ENCODE peak calls at places on chromosome 6, in five cellular contexts. One of them, this sample, is unnamed.
A peak's percentile ranks its signal among the peaks of the same experiment; 100 is the strongest.

GRCh38 chr6:19024737-19025136 is 637.6 kb downstream of the RNF144B start:
- DNase-seq in naive thymus-derived CD8-positive, alpha-beta T cell: no peak
- DNase-seq in lower leg skin: no peak
- DNase-seq in GM23248: peak; percentile 52
- DNase-seq in WTC11: peak; percentile 43
- DNase-seq in this sample: no peak

GRCh38 chr6:411402-412145 is 20.0 kb downstream of the IRF4 start:
- DNase-seq in naive thymus-derived CD8-positive, alpha-beta T cell: no peak
- DNase-seq in lower leg skin: no peak
- DNase-seq in GM23248: peak; percentile 19
- DNase-seq in WTC11: no peak
- DNase-seq in this sample: no peak

GRCh38 chr6:48447251-48447650 is 336.3 kb upstream of the PTCHD4 start:
- DNase-seq in naive thymus-derived CD8-positive, alpha-beta T cell: no peak
- DNase-seq in lower leg skin: no peak
- DNase-seq in GM23248: no peak
- DNase-seq in WTC11: no peak
- DNase-seq in this sample: no peak

GRCh38 chr6:109204511-109204910 is 109.2 kb downstream of the CEP57L1 start:
- DNase-seq in naive thymus-derived CD8-positive, alpha-beta T cell: no peak
- DNase-seq in lower leg skin: no peak
- DNase-seq in GM23248: no peak
- DNase-seq in WTC11: no peak
- DNase-seq in this sample: no peak

GRCh38 chr6:110999634-111000270 is 17.9 kb downstream of the RPF2 start:
- DNase-seq in naive thymus-derived CD8-positive, alpha-beta T cell: no peak
- DNase-seq in lower leg skin: no peak
- DNase-seq in GM23248: peak; percentile 52
- DNase-seq in WTC11: no peak
- DNase-seq in this sample: no peak

GRCh38 chr6:20404641-20405032 is 3.0 kb downstream of the E2F3 start:
- DNase-seq in naive thymus-derived CD8-positive, alpha-beta T cell: peak; percentile 68
- DNase-seq in lower leg skin: no peak
- DNase-seq in GM23248: peak; percentile 82
- DNase-seq in WTC11: peak; percentile 60
- DNase-seq in this sample: peak; percentile 56

GRCh38 chr6:54970337-54970736 is 123.8 kb downstream of the FAM83B start:
- DNase-seq in naive thymus-derived CD8-positive, alpha-beta T cell: no peak
- DNase-seq in lower leg skin: no peak
- DNase-seq in GM23248: no peak
- DNase-seq in WTC11: no peak
- DNase-seq in this sample: no peak

GRCh38 chr6:11307226-11307625 is 74.8 kb upstream of the NEDD9 start:
- DNase-seq in naive thymus-derived CD8-positive, alpha-beta T cell: no peak
- DNase-seq in lower leg skin: no peak
- DNase-seq in GM23248: no peak
- DNase-seq in WTC11: no peak
- DNase-seq in this sample: no peak

GRCh38 chr6:112030965-112031660 is 22.8 kb upstream of the CCN6 start:
- DNase-seq in naive thymus-derived CD8-positive, alpha-beta T cell: no peak
- DNase-seq in lower leg skin: no peak
- DNase-seq in GM23248: peak; percentile 31
- DNase-seq in WTC11: no peak
- DNase-seq in this sample: no peak

GRCh38 chr6:24536466-24536865 is 41.7 kb downstream of the ALDH5A1 start:
- DNase-seq in naive thymus-derived CD8-positive, alpha-beta T cell: no peak
- DNase-seq in lower leg skin: no peak
- DNase-seq in GM23248: no peak
- DNase-seq in WTC11: no peak
- DNase-seq in this sample: no peak

GRCh38 chr6:142838821-142839685 is 105.9 kb downstream of the HIVEP2 start:
- DNase-seq in naive thymus-derived CD8-positive, alpha-beta T cell: no peak
- DNase-seq in lower leg skin: no peak
- DNase-seq in GM23248: peak; percentile 53
- DNase-seq in WTC11: no peak
- DNase-seq in this sample: no peak

GRCh38 chr6:93424303-93425064 is 5.1 kb upstream of the EPHA7 start:
- DNase-seq in naive thymus-derived CD8-positive, alpha-beta T cell: no peak
- DNase-seq in lower leg skin: no peak
- DNase-seq in GM23248: peak; percentile 30
- DNase-seq in WTC11: no peak
- DNase-seq in this sample: no peak

GRCh38 chr6:119514355-119514754 is 164.8 kb upstream of the MAN1A1 start:
- DNase-seq in naive thymus-derived CD8-positive, alpha-beta T cell: no peak
- DNase-seq in lower leg skin: no peak
- DNase-seq in GM23248: no peak
- DNase-seq in WTC11: no peak
- DNase-seq in this sample: no peak

GRCh38 chr6:157512081-157512682 is 131.2 kb downstream of the ZDHHC14 start:
- DNase-seq in naive thymus-derived CD8-positive, alpha-beta T cell: no peak
- DNase-seq in lower leg skin: no peak
- DNase-seq in GM23248: no peak
- DNase-seq in WTC11: no peak
- DNase-seq in this sample: no peak

GRCh38 chr6:4370066-4370465 is 234.7 kb upstream of the ECI2 start:
- DNase-seq in naive thymus-derived CD8-positive, alpha-beta T cell: no peak
- DNase-seq in lower leg skin: no peak
- DNase-seq in GM23248: peak; percentile 96
- DNase-seq in WTC11: no peak
- DNase-seq in this sample: no peak

GRCh38 chr6:106125925-106126435 is 39.8 kb downstream of the PRDM1 start:
- DNase-seq in naive thymus-derived CD8-positive, alpha-beta T cell: no peak
- DNase-seq in lower leg skin: no peak
- DNase-seq in GM23248: peak; percentile 36
- DNase-seq in WTC11: no peak
- DNase-seq in this sample: peak; percentile 49

GRCh38 chr6:151330130-151330715 is 61.1 kb downstream of the ZBTB2 start:
- DNase-seq in naive thymus-derived CD8-positive, alpha-beta T cell: no peak
- DNase-seq in lower leg skin: no peak
- DNase-seq in GM23248: peak; percentile 55
- DNase-seq in WTC11: no peak
- DNase-seq in this sample: no peak

GRCh38 chr6:105836379-105836778 is 249.8 kb upstream of the PRDM1 start:
- DNase-seq in naive thymus-derived CD8-positive, alpha-beta T cell: no peak
- DNase-seq in lower leg skin: no peak
- DNase-seq in GM23248: no peak
- DNase-seq in WTC11: no peak
- DNase-seq in this sample: no peak

GRCh38 chr6:16766043-16766521 is 4.8 kb upstream of the ATXN1 start:
- DNase-seq in naive thymus-derived CD8-positive, alpha-beta T cell: no peak
- DNase-seq in lower leg skin: no peak
- DNase-seq in GM23248: peak; percentile 97
- DNase-seq in WTC11: no peak
- DNase-seq in this sample: no peak

GRCh38 chr6:33079575-33079974 is 3.8 kb downstream of the HLA-DPB1 start:
- DNase-seq in naive thymus-derived CD8-positive, alpha-beta T cell: no peak
- DNase-seq in lower leg skin: no peak
- DNase-seq in GM23248: no peak
- DNase-seq in WTC11: no peak
- DNase-seq in this sample: no peak

GRCh38 chr6:28393912-28394662 is 5.5 kb downstream of the ZSCAN12 start:
- DNase-seq in naive thymus-derived CD8-positive, alpha-beta T cell: no peak
- DNase-seq in lower leg skin: no peak
- DNase-seq in GM23248: peak; percentile 27
- DNase-seq in WTC11: no peak
- DNase-seq in this sample: no peak

This sample was measured in colonic mucosa.